ENCODE peak calls at places on chromosomes 13 and 19, in six cellular contexts. R is stimulated activated CD4-positive, alpha-beta T cell treated with anti-CD3 and anti-CD28 coated beads, Interleukin-1b, Interleukin-23, amount 100 ng/mL, for 1 hour; Z is GM23338; N is OCI-M1; S is astrocyte of the spinal cord; Q is CD8-positive, alpha-beta memory T cell. M is an unnamed sample.

GRCh38 chr19:47407417-47407774 is 11.9 kb downstream of the MEIS3 start:
- DNase-seq in Z (peak), Q (no peak), S (no peak), N (no peak), R (no peak), M (no peak)

GRCh38 chr13:98440390-98441055 is 136.4 kb downstream of the STK24 start:
- DNase-seq in Z (no peak), R (no peak), N (no peak), Q (no peak), S (no peak), M (no peak)

GRCh38 chr19:16180611-16181010 is 4.6 kb upstream of the FAM32A start:
- DNase-seq in S (peak), R (no peak), Z (peak), N (no peak), Q (no peak), M (peak)

GRCh38 chr19:7928741-7929701 is 3.1 kb upstream of the CTXN1 start:
- DNase-seq in Q (peak), N (peak), S (peak), R (peak), Z (peak), M (peak)

GRCh38 chr19:8616861-8617260 is 6.3 kb upstream of the ADAMTS10 start:
- DNase-seq in S (no peak), Z (no peak), N (no peak), Q (no peak), R (no peak), M (no peak)

GRCh38 chr13:39036212-39036611 is 1.7 kb downstream of the PROSER1 start:
- DNase-seq in Q (no peak), S (peak), R (no peak), N (peak), Z (peak), M (peak)

GRCh38 chr19:46466536-46467199 is 4.7 kb downstream of the PNMA8A start:
- DNase-seq in Q (no peak), Z (no peak), N (no peak), R (no peak), S (peak), M (peak)

GRCh38 chr19:38142176-38143035 is 81.6 kb downstream of the DPF1 start:
- DNase-seq in Z (peak), R (no peak), S (peak), N (peak), Q (no peak), M (peak)

GRCh38 chr13:77300176-77301141 is 26.4 kb downstream of the MYCBP2 start:
- DNase-seq in R (no peak), N (peak), Q (no peak), S (peak), Z (peak), M (peak)

GRCh38 chr13:104008075-104008474 is 941.9 kb upstream of the SLC10A2 start:
- DNase-seq in R (no peak), Z (no peak), N (no peak), S (no peak), Q (no peak), M (no peak)

GRCh38 chr19:1265611-1266115 is 3.5 kb upstream of the CIRBP start:
- DNase-seq in R (no peak), Q (peak), S (peak), N (no peak), Z (no peak), M (peak)

GRCh38 chr13:85666356-85666755 is 132.9 kb downstream of the SLITRK6 start:
- DNase-seq in N (peak), R (no peak), S (no peak), Z (peak), Q (no peak), M (no peak)

GRCh38 chr19:49327878-49328544 is 3.0 kb upstream of the SLC6A16 start:
- DNase-seq in Z (peak), R (no peak), S (no peak), Q (peak), N (peak), M (peak)

GRCh38 chr13:46926856-46927625 is 30.2 kb upstream of the HTR2A start:
- DNase-seq in R (no peak), S (no peak), Q (no peak), N (no peak), Z (no peak), M (peak)

GRCh38 chr13:38753878-38754277 is 67.0 kb downstream of the FREM2 start:
- DNase-seq in S (no peak), N (no peak), R (no peak), Z (peak), Q (no peak), M (no peak)

GRCh38 chr19:5693195-5694166 is 3.4 kb downstream of the RPL36 start:
- DNase-seq in R (no peak), Q (no peak), S (no peak), N (peak), Z (no peak), M (no peak)

GRCh38 chr19:18123819-18124218 is 26.2 kb downstream of the MAST3 start:
- DNase-seq in N (no peak), Z (no peak), R (no peak), S (no peak), Q (no peak), M (no peak)

GRCh38 chr13:112995395-112996091 is 26.5 kb downstream of the MCF2L start:
- DNase-seq in Q (no peak), Z (no peak), N (no peak), R (no peak), S (no peak), M (no peak)

GRCh38 chr13:111572956-111573355 is 252.5 kb downstream of the TEX29 start:
- DNase-seq in N (no peak), R (no peak), S (no peak), Q (no peak), Z (no peak), M (no peak)

GRCh38 chr13:105139048-105139379 is 1396.4 kb downstream of the EFNB2 start:
- DNase-seq in S (no peak), R (no peak), Z (no peak), N (no peak), Q (no peak), M (no peak)

GRCh38 chr19:7533925-7534480 is 1.5 kb upstream of the PNPLA6 start:
- DNase-seq in R (peak), Z (peak), Q (peak), S (peak), N (peak), M (peak)

GRCh38 chr13:41273806-41274441 is 10.5 kb upstream of the MTRF1 start:
- DNase-seq in Q (no peak), N (no peak), S (no peak), R (no peak), Z (no peak), M (no peak)

GRCh38 chr13:98688373-98688772 is 64.1 kb downstream of the SLC15A1 start:
- DNase-seq in S (no peak), N (no peak), Q (no peak), Z (peak), R (no peak), M (no peak)

GRCh38 chr19:10112037-10112751 is 701 bp downstream of the P2RY11 start:
- DNase-seq in N (no peak), Z (no peak), R (no peak), S (no peak), Q (peak), M (no peak)

GRCh38 chr13:31012285-31013024 is 80.0 kb downstream of the TEX26 start:
- DNase-seq in R (no peak), Z (peak), Q (no peak), S (peak), N (no peak), M (peak)

GRCh38 chr13:106619688-106620555 is 52.0 kb upstream of the ARGLU1 start:
- DNase-seq in N (peak), R (no peak), S (peak), Z (peak), Q (no peak), M (peak)

GRCh38 chr13:111939285-111940278 is 127.4 kb upstream of the SOX1 start:
- DNase-seq in N (no peak), R (no peak), Z (no peak), S (no peak), Q (no peak), M (no peak)

GRCh38 chr19:32691952-32692726 is 518 bp downstream of the NUDT19 start:
- DNase-seq in Q (peak), S (peak), R (no peak), N (peak), Z (peak), M (peak)

GRCh38 chr19:38251564-38252051 is 4.6 kb downstream of the PPP1R14A start:
- DNase-seq in N (no peak), S (no peak), Q (no peak), R (no peak), Z (peak), M (peak)

GRCh38 chr13:50393641-50394040 is 378.4 kb downstream of the KCNRG start:
- DNase-seq in R (no peak), Z (peak), S (peak), N (no peak), Q (no peak), M (peak)

GRCh38 chr19:33499248-33499647 is 22.3 kb downstream of the PEPD start:
- DNase-seq in N (no peak), R (no peak), Q (no peak), Z (no peak), S (no peak), M (no peak)

GRCh38 chr13:86109107-86109506 is 309.9 kb upstream of the SLITRK6 start:
- DNase-seq in Z (no peak), S (no peak), Q (no peak), R (no peak), N (no peak), M (no peak)